ENCODE peak calls at places on chromosomes 6 and 20, in seven cellular contexts. R, D, V, U, F, I and H are unnamed samples.

GRCh38 chr20:63931735-63932134 is 24.5 kb downstream of the UCKL1 start:
- DNase-seq in R (no peak), D (no peak), V (no peak), U (no peak), F (peak; percentile 30), I (no peak), H (no peak)

GRCh38 chr6:112183271-112183671 is 71.1 kb downstream of the LAMA4 start:
- DNase-seq in R (no peak), D (no peak), V (peak; percentile 80), U (no peak), F (no peak), I (no peak), H (no peak)

GRCh38 chr6:18213439-18213838 is 50.9 kb downstream of the DEK start:
- DNase-seq in R (no peak), D (no peak), V (no peak), U (no peak), F (no peak), I (no peak), H (no peak)

GRCh38 chr6:73691512-73691911 is 4.5 kb upstream of the CD109 start:
- DNase-seq in R (no peak), D (no peak), V (no peak), U (no peak), F (no peak), I (no peak), H (no peak)

GRCh38 chr6:116446399-116446798 is 14.8 kb upstream of the CALHM6 start:
- DNase-seq in R (no peak), D (no peak), V (no peak), U (no peak), F (no peak), I (no peak), H (no peak)

GRCh38 chr20:5928831-5929715 is 21.3 kb downstream of the TRMT6 start:
- DNase-seq in R (no peak), D (no peak), V (no peak), U (no peak), F (no peak), I (no peak), H (no peak)

GRCh38 chr6:33882154-33882553 is 78.4 kb upstream of the MLN start:
- DNase-seq in R (peak; percentile 66), D (no peak), V (no peak), U (no peak), F (peak; percentile 47), I (no peak), H (peak; percentile 20)

GRCh38 chr6:49698538-49699205 is 14.7 kb downstream of the CRISP2 start:
- DNase-seq in R (no peak), D (no peak), V (no peak), U (no peak), F (no peak), I (no peak), H (no peak)

GRCh38 chr6:131059486-131059885 is 3.6 kb downstream of the EPB41L2 start:
- DNase-seq in R (no peak), D (no peak), V (no peak), U (no peak), F (no peak), I (no peak), H (no peak)

GRCh38 chr6:127069659-127070279 is 48.7 kb upstream of the RSPO3 start:
- DNase-seq in R (no peak), D (no peak), V (peak; percentile 55), U (peak; percentile 39), F (no peak), I (no peak), H (no peak)

GRCh38 chr6:36380166-36380565 is 7.3 kb downstream of the ETV7 start:
- DNase-seq in R (no peak), D (no peak), V (no peak), U (no peak), F (no peak), I (no peak), H (no peak)
- TF ChIP-seq POLR2A in R (no peak), D (no peak), V (no peak), U (no peak), F (no peak), I (no peak), H (no peak)

GRCh38 chr6:109303149-109303548 is 79.1 kb downstream of the CD164 start:
- DNase-seq in R (no peak), D (no peak), V (no peak), U (no peak), F (no peak), I (no peak), H (no peak)
- H3K4me1 ChIP-seq in R (peaks cover 6% of the 10 kb centered on the region), D (peaks cover 61% of the 10 kb centered on the region), V (no peaks in the 10 kb centered on the region), U (peaks cover under 1% of the 10 kb centered on the region), F (peaks cover 28% of the 10 kb centered on the region), I (peaks cover 6% of the 10 kb centered on the region), H (peaks cover 47% of the 10 kb centered on the region)

GRCh38 chr6:123802351-123802696 is 1.3 kb upstream of the NKAIN2 start:
- DNase-seq in R (no peak), D (no peak), V (no peak), U (no peak), F (no peak), I (no peak), H (no peak)

GRCh38 chr6:123803456-123803861 is 206 bp upstream of the NKAIN2 start:
- DNase-seq in R (no peak), D (no peak), V (no peak), U (no peak), F (no peak), I (no peak), H (no peak)

GRCh38 chr6:123804771-123805540 is 1.3 kb downstream of the NKAIN2 start:
- DNase-seq in R (no peak), D (no peak), V (no peak), U (no peak), F (no peak), I (no peak), H (no peak)

GRCh38 chr6:123802697-123803455 is 789 bp upstream of the NKAIN2 start:
- DNase-seq in R (peak; percentile 23), D (peak; percentile 73), V (peak; percentile 80), U (peak; percentile 57), F (peak; percentile 70), I (peak; percentile 77), H (peak; percentile 78)

GRCh38 chr6:123803862-123804681 is at the start of gene NKAIN2:
- DNase-seq in R (no peak), D (peak; percentile 54), V (peak; percentile 15), U (no peak), F (peak; percentile 27), I (no peak), H (peak; percentile 17)
- H3K27me3 ChIP-seq in R (no peaks in the 10 kb centered on the region), D (no peaks in the 10 kb centered on the region), V (peaks cover 25% of the 10 kb centered on the region), U (no peaks in the 10 kb centered on the region), F (peaks cover 72% of the 10 kb centered on the region), I (peaks cover 50% of the 10 kb centered on the region), H (no peaks in the 10 kb centered on the region)

GRCh38 chr6:37024665-37025337 is 19.3 kb downstream of the FGD2 start:
- DNase-seq in R (no peak), D (no peak), V (no peak), U (no peak), F (no peak), I (peak; percentile 47), H (peak; percentile 66)
- TF ChIP-seq POLR2A in R (no peak), D (no peak), V (no peak), U (no peak), F (no peak), I (no peak), H (no peak)

GRCh38 chr6:39083111-39083702 is 31.8 kb downstream of the SAYSD1 start:
- DNase-seq in R (no peak), D (no peak), V (no peak), U (no peak), F (no peak), I (no peak), H (peak; percentile 35)

GRCh38 chr6:39086294-39086693 is 28.7 kb downstream of the SAYSD1 start:
- DNase-seq in R (no peak), D (no peak), V (no peak), U (no peak), F (no peak), I (no peak), H (no peak)

GRCh38 chr6:39085129-39085528 is 29.9 kb downstream of the SAYSD1 start:
- DNase-seq in R (no peak), D (no peak), V (no peak), U (no peak), F (no peak), I (no peak), H (no peak)

GRCh38 chr6:39082310-39082709 is 32.7 kb downstream of the SAYSD1 start:
- DNase-seq in R (no peak), D (no peak), V (no peak), U (no peak), F (no peak), I (no peak), H (no peak)

GRCh38 chr6:39084506-39084905 is 30.5 kb downstream of the SAYSD1 start:
- DNase-seq in R (no peak), D (no peak), V (no peak), U (no peak), F (peak; percentile 77), I (no peak), H (no peak)
- H3K4me1 ChIP-seq in R (no peaks in the 10 kb centered on the region), D (peaks cover 24% of the 10 kb centered on the region), V (no peaks in the 10 kb centered on the region), U (no peaks in the 10 kb centered on the region), F (peaks cover 20% of the 10 kb centered on the region), I (no peaks in the 10 kb centered on the region), H (peaks cover 4% of the 10 kb centered on the region)

GRCh38 chr20:46205349-46205748 is 87.2 kb downstream of the CD40 start:
- DNase-seq in R (no peak), D (no peak), V (no peak), U (no peak), F (no peak), I (no peak), H (no peak)
- H3K27me3 ChIP-seq in R (no peaks in the 10 kb centered on the region), D (peaks cover 24% of the 10 kb centered on the region), V (peaks cover 23% of the 10 kb centered on the region), U (peaks cover 15% of the 10 kb centered on the region), F (peaks cover 33% of the 10 kb centered on the region), I (peaks cover 93% of the 10 kb centered on the region), H (peaks cover 9% of the 10 kb centered on the region)

DNA sequence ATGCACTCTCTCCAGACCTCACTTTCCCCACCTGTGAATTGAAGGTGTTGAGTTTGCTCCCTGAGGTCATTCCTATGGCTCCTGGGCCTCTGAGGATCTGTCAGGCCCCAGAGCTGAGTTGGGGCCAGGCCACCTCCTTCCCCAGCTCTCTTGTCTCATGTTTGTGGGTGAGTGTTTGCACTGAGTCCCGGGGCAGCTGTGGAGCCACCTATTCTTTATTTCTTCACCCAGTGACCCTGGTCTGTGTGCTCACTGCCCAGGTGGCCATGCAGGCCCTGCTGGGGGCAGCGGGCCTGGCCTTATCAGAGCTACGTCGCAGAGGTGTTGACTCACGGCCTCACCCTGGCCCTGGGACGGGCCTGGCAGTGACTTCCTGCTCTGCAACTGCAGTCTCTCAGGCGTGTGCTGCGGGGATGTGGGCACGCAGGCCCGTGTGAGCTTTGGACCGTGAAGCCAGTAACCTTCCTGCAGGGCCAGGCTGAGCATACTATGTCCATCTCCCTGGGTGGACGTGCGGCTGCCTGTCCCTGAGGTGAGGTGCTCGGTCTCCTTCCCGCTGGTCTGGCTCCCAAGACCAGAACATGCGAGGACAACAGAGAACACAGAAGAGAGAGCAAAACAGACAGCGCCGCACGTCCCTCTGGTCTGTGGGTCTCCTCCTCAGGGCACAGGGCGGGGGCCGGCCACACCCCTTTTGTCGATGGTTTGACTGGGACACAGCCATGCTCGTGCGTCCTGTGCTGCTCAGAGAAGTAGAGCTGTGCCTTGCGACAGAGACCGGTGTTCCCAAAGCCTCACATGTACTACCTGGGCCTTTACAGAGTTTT is 12.1 kb downstream of the TMEM181 start:
- DNase-seq in R (no peak), D (no peak), V (no peak), U (peak; percentile 94), F (no peak), I (peak; percentile 92), H (peak; percentile 92)
- TF ChIP-seq POLR2A in R (no peak), D (no peak), V (no peak), U (no peak), F (no peak), I (no peak), H (peak; percentile 60)